ENCODE peak calls at places on chromosomes 12 and 14, in eight cellular contexts. A, X, N, G, P, B, T and K are unnamed samples.
A peak's percentile ranks its signal among the peaks of the same experiment; 100 is the strongest.

GRCh38 chr12:57472391-57472790 is 7.3 kb downstream of the ARHGAP9 start:
- DNase-seq in T (no peak), B (no peak), P (peak; percentile 29), X (no peak), N (no peak), A (no peak), G (no peak), K (no peak)

GRCh38 chr12:90253674-90254181 is 545.1 kb upstream of the ATP2B1 start:
- DNase-seq in T (peak; percentile 81), A (peak; percentile 92), N (peak; percentile 58), B (peak; percentile 3), G (peak; percentile 92), P (peak; percentile 77), X (peak; percentile 59), K (no peak)

GRCh38 chr14:33668066-33668465 is 282.8 kb downstream of the EGLN3 start:
- DNase-seq in A (peak; percentile 11), T (no peak), G (no peak), N (no peak), X (no peak), B (no peak), P (no peak), K (no peak)

GRCh38 chr12:125140918-125141573 is 75.8 kb downstream of the AACS start:
- DNase-seq in N (peak; percentile 34), P (no peak), X (no peak), T (no peak), G (no peak), B (no peak), A (peak; percentile 76), K (no peak)

GRCh38 chr12:76881152-76881551 is 2.3 kb upstream of the CSRP2 start:
- DNase-seq in G (no peak), X (no peak), N (no peak), A (no peak), T (no peak), P (no peak), B (no peak), K (no peak)

GRCh38 chr12:77324763-77325468 is 259.5 kb upstream of the E2F7 start:
- DNase-seq in N (no peak), T (peak; percentile 67), P (peak; percentile 90), X (peak; percentile 79), A (peak; percentile 61), G (peak; percentile 70), B (peak; percentile 58), K (peak; percentile 86)

GRCh38 chr12:47735649-47736048 is 10.4 kb upstream of the ENDOU start:
- DNase-seq in P (no peak), X (no peak), G (no peak), T (no peak), B (no peak), N (no peak), A (no peak), K (no peak)

GRCh38 chr12:15842106-15842505 is 40.1 kb upstream of the STRAP start:
- DNase-seq in X (no peak), G (no peak), B (no peak), N (peak; percentile 72), P (no peak), T (no peak), A (peak; percentile 98), K (no peak)

GRCh38 chr14:21308132-21308478 is 28.2 kb downstream of the RPGRIP1 start:
- DNase-seq in G (no peak), T (no peak), B (no peak), P (no peak), A (no peak), N (no peak), X (no peak), K (no peak)

GRCh38 chr12:125186471-125187147 is 121.4 kb downstream of the AACS start:
- DNase-seq in G (no peak), B (peak; percentile 23), P (peak; percentile 59), N (no peak), X (peak; percentile 9), T (no peak), A (no peak), K (no peak)

GRCh38 chr12:108307006-108307405 is 32.1 kb downstream of the CMKLR1 start:
- DNase-seq in G (no peak), A (peak; percentile 35), T (peak; percentile 76), P (no peak), N (no peak), X (no peak), B (no peak), K (no peak)

GRCh38 chr14:89279649-89280232 is 137.3 kb downstream of the FOXN3 start:
- DNase-seq in P (no peak), N (no peak), A (no peak), X (no peak), G (no peak), B (no peak), T (peak; percentile 9), K (no peak)

GRCh38 chr14:94738097-94738496 is 31.8 kb downstream of the GSC start:
- DNase-seq in N (no peak), P (no peak), G (no peak), T (no peak), A (no peak), X (no peak), B (no peak), K (no peak)

DNA sequence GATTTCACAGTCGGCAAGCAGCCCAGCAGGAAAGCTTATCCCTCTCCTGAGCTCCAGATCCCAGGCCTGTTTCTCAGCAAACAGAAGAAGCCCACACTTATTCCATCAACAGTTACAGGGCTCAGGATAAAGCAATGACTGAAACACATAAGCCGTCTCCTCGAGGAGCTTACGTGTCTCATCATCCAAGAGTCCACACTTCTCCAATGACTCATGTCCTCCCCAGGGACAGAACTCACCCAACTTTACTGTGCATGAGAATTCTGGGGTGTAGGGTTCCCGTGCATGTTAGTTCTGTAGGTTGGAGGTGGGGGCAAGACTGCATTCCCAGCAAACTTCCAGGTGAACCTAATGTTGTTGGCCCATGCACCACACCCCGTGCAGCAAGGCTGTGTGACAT is 31.1 kb downstream of the GSC start:
- DNase-seq in G (no peak), N (no peak), X (no peak), P (no peak), A (no peak), B (no peak), T (no peak), K (no peak)
- H3K27me3 ChIP-seq in G (peaks cover 7% of the 10 kb centered on the region), N (no peaks in the 10 kb centered on the region), X (no peaks in the 10 kb centered on the region), P (no peaks in the 10 kb centered on the region), A (no peaks in the 10 kb centered on the region), B (no peaks in the 10 kb centered on the region), T (no peaks in the 10 kb centered on the region), K (no peaks in the 10 kb centered on the region)

GRCh38 chr14:77243853-77244252 is 27.2 kb downstream of the NGB start:
- DNase-seq in X (no peak), T (no peak), N (no peak), G (peak; percentile 41), P (no peak), A (no peak), B (no peak), K (no peak)

GRCh38 chr14:77249286-77249685 is 21.7 kb downstream of the NGB start:
- DNase-seq in X (no peak), A (no peak), B (no peak), N (no peak), P (no peak), G (peak; percentile 15), T (no peak), K (no peak)

GRCh38 chr14:77245820-77246219 is 25.2 kb downstream of the NGB start:
- DNase-seq in T (no peak), B (no peak), A (no peak), X (no peak), P (no peak), N (no peak), G (peak; percentile 10), K (no peak)

GRCh38 chr14:77248666-77249065 is 22.3 kb downstream of the NGB start:
- DNase-seq in G (peak; percentile 19), T (no peak), A (peak; percentile 16), B (no peak), X (no peak), N (no peak), P (no peak), K (no peak)

DNA sequence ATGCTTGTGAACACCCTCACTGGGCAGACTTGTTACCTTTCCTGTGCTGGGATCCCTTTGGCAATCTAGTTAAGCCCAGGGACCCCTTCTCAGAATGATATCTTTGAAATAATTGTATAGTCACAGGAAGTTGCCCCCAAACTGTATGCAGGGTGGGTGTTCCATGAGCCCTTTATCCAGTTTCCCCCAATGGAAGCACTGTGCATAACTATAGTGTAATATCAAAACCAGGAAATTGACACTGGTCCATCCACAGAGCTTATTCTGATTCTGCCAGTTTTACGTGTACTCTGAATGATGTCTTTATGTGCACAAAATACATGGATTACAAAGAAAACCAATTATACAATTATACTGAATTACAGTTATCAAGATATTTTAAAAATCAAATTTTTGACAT is 24.2 kb downstream of the NGB start:
- DNase-seq in T (no peak), B (no peak), N (no peak), A (no peak), G (no peak), P (no peak), X (no peak), K (no peak)
- H3K27me3 ChIP-seq in T (no peaks in the 10 kb centered on the region), B (no peaks in the 10 kb centered on the region), N (no peaks in the 10 kb centered on the region), A (no peaks in the 10 kb centered on the region), G (no peaks in the 10 kb centered on the region), P (no peaks in the 10 kb centered on the region), X (no peaks in the 10 kb centered on the region), K (no peaks in the 10 kb centered on the region)

DNA sequence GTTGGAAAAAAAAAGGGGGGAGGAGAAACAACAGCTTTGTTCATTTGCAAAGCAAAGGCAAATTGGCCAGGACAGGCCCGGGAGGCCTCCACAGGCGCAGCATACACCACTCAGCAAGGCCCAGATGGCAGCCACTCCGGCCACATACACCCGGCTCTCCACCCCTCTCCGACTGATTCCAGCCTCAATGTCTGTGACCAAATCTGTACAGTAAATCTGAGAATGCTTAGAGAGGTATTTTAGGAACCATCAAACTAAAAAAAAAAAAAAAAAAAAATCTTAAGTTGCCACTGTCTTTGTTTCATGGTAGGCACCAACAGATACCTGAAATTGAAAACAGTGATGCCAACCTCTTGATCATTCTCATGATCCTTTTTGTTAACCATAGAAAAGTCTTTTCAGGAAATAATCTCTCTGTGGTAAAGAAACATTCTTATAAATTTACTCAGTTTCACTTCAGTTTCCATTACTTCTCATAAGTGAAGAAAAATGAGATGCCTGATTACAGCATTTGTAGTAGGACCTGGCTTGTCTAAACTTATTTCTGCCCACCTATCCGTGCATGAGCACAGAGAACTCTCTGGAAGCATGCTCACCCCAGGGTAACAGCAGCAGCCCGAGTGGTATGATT is 20.2 kb downstream of the VPS37B start:
- DNase-seq in B (no peak), T (peak; percentile 24), A (no peak), N (no peak), G (no peak), X (no peak), P (no peak), K (no peak)
- H3K27me3 ChIP-seq in B (no peaks in the 10 kb centered on the region), T (no peaks in the 10 kb centered on the region), A (no peaks in the 10 kb centered on the region), N (no peaks in the 10 kb centered on the region), G (no peaks in the 10 kb centered on the region), X (no peaks in the 10 kb centered on the region), P (no peaks in the 10 kb centered on the region), K (no peaks in the 10 kb centered on the region)

GRCh38 chr14:76373456-76373855 is 2.5 kb upstream of the ESRRB start:
- DNase-seq in X (no peak), T (no peak), A (no peak), P (no peak), N (no peak), B (no peak), G (no peak), K (no peak)
- H3K27me3 ChIP-seq in X (no peaks in the 10 kb centered on the region), T (no peaks in the 10 kb centered on the region), A (peaks cover 55% of the 10 kb centered on the region), P (no peaks in the 10 kb centered on the region), N (peaks cover 46% of the 10 kb centered on the region), B (peaks cover 12% of the 10 kb centered on the region), G (no peaks in the 10 kb centered on the region), K (no peaks in the 10 kb centered on the region)

GRCh38 chr12:52441320-52441911 is 7.2 kb upstream of the KRT75 start:
- DNase-seq in G (no peak), P (no peak), B (no peak), N (no peak), A (peak; percentile 2), X (no peak), T (no peak), K (no peak)
- H3K27me3 ChIP-seq in G (no peaks in the 10 kb centered on the region), P (no peaks in the 10 kb centered on the region), B (no peaks in the 10 kb centered on the region), N (no peaks in the 10 kb centered on the region), A (peaks cover 10% of the 10 kb centered on the region), X (no peaks in the 10 kb centered on the region), T (no peaks in the 10 kb centered on the region), K (no peaks in the 10 kb centered on the region)